ENCODE peak calls at places on chromosomes 16 and 17, in four cellular contexts. K is right cardiac atrium, J is mucosa of descending colon, N is AG09309. D is an unnamed sample.

GRCh38 chr17:81030726-81031570 is 4.0 kb upstream of the BAIAP2 start:
- DNase-seq in K (peak), J (peak), N (no peak), D (no peak)

GRCh38 chr16:9256196-9256595 is 164.8 kb downstream of the HAPSTR1 start:
- DNase-seq in K (peak), J (peak), N (no peak), D (no peak)

GRCh38 chr16:19406891-19407491 is 10.7 kb upstream of the TMC5 start:
- DNase-seq in K (no peak), J (no peak), N (no peak), D (no peak)

GRCh38 chr17:39626171-39626670 is 531 bp upstream of the PPP1R1B start:
- DNase-seq in K (no peak), J (no peak), N (no peak), D (no peak)

GRCh38 chr16:6574146-6574545 is 758.5 kb upstream of the RBFOX1 start:
- DNase-seq in K (no peak), J (no peak), N (no peak), D (no peak)

GRCh38 chr17:69802045-69802740 is 272.8 kb upstream of the KCNJ16 start:
- DNase-seq in K (no peak), J (no peak), N (no peak), D (no peak)

GRCh38 chr17:19440421-19440820 is 29.4 kb downstream of the RNF112 start:
- DNase-seq in K (no peak), J (no peak), N (no peak), D (no peak)

GRCh38 chr16:13896543-13897182 is 23.3 kb upstream of the ERCC4 start:
- DNase-seq in K (no peak), J (no peak), N (no peak), D (no peak)

GRCh38 chr17:76404976-76405563 is 20.7 kb downstream of the SPHK1 start:
- DNase-seq in K (peak), J (peak), N (no peak), D (no peak)

GRCh38 chr17:64449545-64449944 is 630 bp downstream of the MILR1 start:
- DNase-seq in K (no peak), J (no peak), N (no peak), D (no peak)

GRCh38 chr17:1786708-1787107 is 24.8 kb downstream of the SERPINF1 start:
- DNase-seq in K (peak), J (no peak), N (no peak), D (no peak)

GRCh38 chr16:30095166-30096078 is 591 bp downstream of the YPEL3 start:
- DNase-seq in K (peak), J (peak), N (no peak), D (no peak)

GRCh38 chr17:34236341-34236892 is 18.7 kb upstream of the CCL2 start:
- DNase-seq in K (no peak), J (no peak), N (no peak), D (no peak)

GRCh38 chr17:75738218-75738802 is 17.1 kb downstream of the ITGB4 start:
- DNase-seq in K (no peak), J (no peak), N (no peak), D (no peak)

GRCh38 chr17:28956112-28956511 is 4.8 kb upstream of the PHF12 start:
- DNase-seq in K (no peak), J (no peak), N (no peak), D (no peak)

GRCh38 chr16:9096416-9096952 is 5.0 kb downstream of the HAPSTR1 start:
- DNase-seq in K (no peak), J (no peak), N (no peak), D (no peak)

GRCh38 chr17:2705263-2705662 is 6.3 kb downstream of the CLUH start:
- DNase-seq in K (no peak), J (peak), N (no peak), D (peak)

GRCh38 chr17:78764871-78765270 is 17.2 kb downstream of the CYTH1 start:
- DNase-seq in K (no peak), J (no peak), N (no peak), D (no peak)

GRCh38 chr16:26993988-26994387 is 72.7 kb upstream of the C16orf82 start:
- DNase-seq in K (no peak), J (no peak), N (no peak), D (no peak)

GRCh38 chr16:720507-720989 is 398 bp upstream of the ANTKMT start:
- DNase-seq in K (no peak), J (peak), N (no peak), D (peak)

GRCh38 chr16:5761592-5761991 is 664.0 kb upstream of the EEF2KMT start:
- DNase-seq in K (no peak), J (no peak), N (no peak), D (no peak)

GRCh38 chr17:8161289-8162231 is 1.2 kb downstream of the VAMP2 start:
- DNase-seq in K (peak), J (no peak), N (no peak), D (no peak)

GRCh38 chr17:5254903-5255521 is 20.4 kb upstream of the SCIMP start:
- DNase-seq in K (no peak), J (no peak), N (no peak), D (no peak)

GRCh38 chr16:71172808-71173207 is 57.7 kb downstream of the HYDIN start:
- DNase-seq in K (no peak), J (no peak), N (no peak), D (no peak)

GRCh38 chr16:22674832-22675191 is 139.2 kb upstream of the HS3ST2 start:
- DNase-seq in K (peak), J (no peak), N (no peak), D (no peak)

GRCh38 chr16:24698314-24698713 is 31.1 kb upstream of the TNRC6A start:
- DNase-seq in K (no peak), J (no peak), N (no peak), D (no peak)

GRCh38 chr17:72797142-72797541 is 295.3 kb downstream of the SLC39A11 start:
- DNase-seq in K (no peak), J (no peak), N (no peak), D (no peak)

GRCh38 chr17:61393904-61394629 is 5.6 kb upstream of the TBX2 start:
- DNase-seq in K (no peak), J (no peak), N (no peak), D (no peak)

GRCh38 chr17:77909236-77909635 is 49.3 kb upstream of the TNRC6C start:
- DNase-seq in K (peak), J (no peak), N (no peak), D (no peak)

GRCh38 chr16:70746708-70747424 is 54.1 kb downstream of the VAC14 start:
- DNase-seq in K (peak), J (peak), N (peak), D (peak)

GRCh38 chr17:11671151-11671550 is 72.9 kb downstream of the DNAH9 start:
- DNase-seq in K (no peak), J (no peak), N (no peak), D (no peak)

GRCh38 chr16:49495596-49496355 is 122.2 kb downstream of the C16orf78 start:
- DNase-seq in K (no peak), J (no peak), N (no peak), D (no peak)

GRCh38 chr16:21646721-21647561 is 5.5 kb downstream of the IGSF6 start:
- DNase-seq in K (no peak), J (peak), N (no peak), D (no peak)

GRCh38 chr16:23148513-23149266 is 562 bp downstream of the USP31 start:
- DNase-seq in K (peak), J (peak), N (no peak), D (no peak)

GRCh38 chr16:69072640-69072974 is 32.8 kb upstream of the HAS3 start:
- DNase-seq in K (no peak), J (no peak), N (no peak), D (no peak)

DNA sequence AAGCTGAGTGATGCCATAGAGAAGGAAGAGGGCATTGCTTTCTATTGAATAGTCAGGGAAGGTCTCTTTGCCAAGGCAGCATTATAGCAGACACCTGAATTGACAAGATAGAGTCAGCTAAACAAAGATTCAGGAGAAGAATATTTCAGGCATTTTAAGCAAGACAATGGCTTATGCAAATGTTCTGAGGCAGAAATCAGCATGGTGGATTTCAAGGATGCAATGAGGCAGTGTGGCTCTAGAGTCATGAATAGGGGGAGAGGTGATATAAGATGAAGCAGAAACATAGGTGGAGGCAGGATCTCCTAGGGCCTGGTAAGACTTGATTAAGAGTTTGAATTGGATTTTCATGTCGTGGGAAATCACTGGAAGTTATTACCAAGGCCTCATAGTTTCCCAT is 139.3 kb upstream of the SALL1 start:
- DNase-seq in K (no peak), J (no peak), N (no peak), D (no peak)
- H3K4me3 ChIP-seq in K (no peak), J (no peak), N (no peak), D (no peak)

DNA sequence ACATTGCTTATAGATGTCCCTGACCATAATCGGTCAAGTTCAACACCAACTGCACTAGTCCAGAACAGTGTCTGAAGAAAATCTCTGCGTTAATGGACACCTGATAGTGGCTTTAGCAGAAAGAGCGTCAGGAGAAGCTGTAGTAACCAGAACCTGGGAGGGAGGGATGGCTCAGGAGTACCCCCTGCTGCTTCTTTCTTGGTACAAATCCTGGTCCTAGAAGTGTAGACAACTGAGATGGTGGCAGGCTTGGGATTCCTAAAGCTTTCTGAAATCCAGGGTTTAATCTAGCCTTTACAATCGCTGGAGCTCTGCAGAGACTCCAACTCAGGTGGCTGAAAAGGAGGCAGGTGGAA is 5.4 kb downstream of the MAP3K14 start:
- DNase-seq in K (no peak), J (no peak), N (no peak), D (no peak)
- H3K4me3 ChIP-seq in K (no peak), J (no peak), N (no peak), D (no peak)

DNA sequence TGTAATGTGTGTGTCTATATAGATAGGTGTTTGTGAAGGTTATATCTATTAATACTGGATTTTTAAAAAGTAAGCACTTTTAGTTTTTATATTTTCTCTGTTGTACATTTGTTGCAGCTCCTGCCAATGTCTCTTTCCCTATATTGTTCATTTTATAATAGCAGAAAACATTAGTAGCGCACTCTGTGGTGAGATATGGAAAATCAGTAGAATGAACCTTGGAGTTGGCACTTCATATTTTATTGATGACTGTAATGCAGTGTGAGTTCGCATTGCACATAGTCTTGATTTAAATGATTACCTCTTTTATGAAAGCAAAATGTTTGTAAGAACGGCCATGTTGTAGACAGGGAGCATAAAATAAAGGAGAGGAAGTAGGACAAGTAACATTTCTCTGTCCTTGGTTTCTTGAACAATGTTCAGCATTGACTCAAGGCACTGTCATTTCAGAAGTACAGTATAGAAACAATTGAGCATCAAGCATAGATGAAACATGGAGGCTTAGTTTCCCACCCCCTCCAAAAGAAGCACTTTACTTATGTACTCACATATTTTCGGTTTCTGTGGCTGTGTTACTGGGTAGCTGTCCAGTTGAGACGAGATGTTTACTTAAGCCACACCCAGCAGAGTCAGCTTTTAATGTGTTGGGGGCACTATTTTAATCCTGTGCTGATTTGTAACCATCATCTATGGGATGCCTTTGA is 74.0 kb downstream of the TANC2 start:
- DNase-seq in K (no peak), J (no peak), N (no peak), D (no peak)
- H3K4me3 ChIP-seq in K (peak), J (no peak), N (no peak), D (no peak)

DNA sequence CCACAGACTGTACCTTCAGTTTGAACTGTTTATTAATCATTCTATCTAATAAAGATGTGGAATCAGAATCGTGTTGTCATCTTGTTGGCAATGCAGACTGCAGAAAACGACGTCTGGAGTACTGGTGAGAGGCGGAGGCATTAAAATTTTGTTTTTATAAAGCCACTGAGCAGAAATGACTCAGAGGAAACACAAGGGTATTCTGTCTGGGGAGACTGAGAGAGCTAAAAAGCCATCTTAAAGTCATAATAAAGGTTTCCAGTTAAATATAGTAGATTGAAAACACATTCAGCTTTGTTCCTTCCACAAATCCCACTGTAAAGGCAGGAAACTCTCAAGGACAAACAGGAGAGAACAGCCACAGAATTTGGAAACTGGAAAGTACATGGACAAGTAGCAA is 74.2 kb downstream of the CPPED1 start:
- DNase-seq in K (no peak), J (no peak), N (peak), D (peak)
- H3K4me3 ChIP-seq in K (no peak), J (no peak), N (no peak), D (no peak)

GRCh38 chr16:15811778-15812750 is 44.8 kb downstream of the MYH11 start:
- DNase-seq in K (peak), J (no peak), N (peak), D (peak)
- H3K4me3 ChIP-seq in K (no peak), J (no peak), N (no peak), D (no peak)

GRCh38 chr16:67163164-67163902 is 1.2 kb upstream of the HSF4 start:
- DNase-seq in K (peak), J (peak), N (no peak), D (no peak)

GRCh38 chr16:67165121-67166034 is 833 bp downstream of the HSF4 start:
- DNase-seq in K (peak), J (no peak), N (no peak), D (no peak)

GRCh38 chr16:67166035-67166882 is 1.7 kb downstream of the HSF4 start:
- DNase-seq in K (peak), J (no peak), N (no peak), D (no peak)

GRCh38 chr16:67163903-67164558 is 514 bp upstream of the HSF4 start:
- DNase-seq in K (peak), J (no peak), N (no peak), D (no peak)

GRCh38 chr16:67164599-67165061 is at the start of gene HSF4:
- DNase-seq in K (peak), J (peak), N (no peak), D (no peak)
- H3K4me3 ChIP-seq in K (peak), J (no peak), N (no peak), D (peak)

GRCh38 chr16:86344586-86344871 is 165.8 kb upstream of the FOXF1 start:
- DNase-seq in K (no peak), J (no peak), N (no peak), D (no peak)

GRCh38 chr16:86343111-86343642 is 167.2 kb upstream of the FOXF1 start:
- DNase-seq in K (peak), J (peak), N (no peak), D (peak)

GRCh38 chr16:86344881-86345280 is 165.4 kb upstream of the FOXF1 start:
- DNase-seq in K (no peak), J (no peak), N (no peak), D (no peak)

GRCh38 chr16:86345521-86345920 is 164.8 kb upstream of the FOXF1 start:
- DNase-seq in K (no peak), J (no peak), N (no peak), D (no peak)

GRCh38 chr16:86343733-86344585 is 166.4 kb upstream of the FOXF1 start:
- DNase-seq in K (no peak), J (no peak), N (no peak), D (no peak)
- H3K4me3 ChIP-seq in K (no peak), J (no peak), N (no peak), D (peak)

DNA sequence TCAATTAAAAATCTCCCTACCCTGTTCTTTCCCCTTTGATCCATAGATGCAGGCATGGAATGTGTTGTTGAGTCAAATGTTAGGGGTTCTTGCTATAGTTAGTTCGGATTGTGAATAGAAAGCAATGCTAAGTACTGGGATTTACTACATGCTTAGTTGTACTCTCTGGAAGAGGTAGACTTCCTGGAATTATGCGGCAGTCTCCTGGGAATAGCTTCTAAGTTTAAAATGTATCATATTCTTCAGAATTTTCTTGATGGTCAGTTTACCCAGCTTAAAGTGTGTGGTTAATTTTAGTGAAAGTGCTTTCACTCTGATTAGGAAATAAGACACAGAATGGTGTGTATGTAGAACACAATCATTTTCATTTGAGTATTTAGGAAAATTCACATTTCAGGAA is 3.5 kb downstream of the CLTC start:
- DNase-seq in K (no peak), J (no peak), N (no peak), D (no peak)
- H3K4me3 ChIP-seq in K (peak), J (no peak), N (no peak), D (peak)

DNA sequence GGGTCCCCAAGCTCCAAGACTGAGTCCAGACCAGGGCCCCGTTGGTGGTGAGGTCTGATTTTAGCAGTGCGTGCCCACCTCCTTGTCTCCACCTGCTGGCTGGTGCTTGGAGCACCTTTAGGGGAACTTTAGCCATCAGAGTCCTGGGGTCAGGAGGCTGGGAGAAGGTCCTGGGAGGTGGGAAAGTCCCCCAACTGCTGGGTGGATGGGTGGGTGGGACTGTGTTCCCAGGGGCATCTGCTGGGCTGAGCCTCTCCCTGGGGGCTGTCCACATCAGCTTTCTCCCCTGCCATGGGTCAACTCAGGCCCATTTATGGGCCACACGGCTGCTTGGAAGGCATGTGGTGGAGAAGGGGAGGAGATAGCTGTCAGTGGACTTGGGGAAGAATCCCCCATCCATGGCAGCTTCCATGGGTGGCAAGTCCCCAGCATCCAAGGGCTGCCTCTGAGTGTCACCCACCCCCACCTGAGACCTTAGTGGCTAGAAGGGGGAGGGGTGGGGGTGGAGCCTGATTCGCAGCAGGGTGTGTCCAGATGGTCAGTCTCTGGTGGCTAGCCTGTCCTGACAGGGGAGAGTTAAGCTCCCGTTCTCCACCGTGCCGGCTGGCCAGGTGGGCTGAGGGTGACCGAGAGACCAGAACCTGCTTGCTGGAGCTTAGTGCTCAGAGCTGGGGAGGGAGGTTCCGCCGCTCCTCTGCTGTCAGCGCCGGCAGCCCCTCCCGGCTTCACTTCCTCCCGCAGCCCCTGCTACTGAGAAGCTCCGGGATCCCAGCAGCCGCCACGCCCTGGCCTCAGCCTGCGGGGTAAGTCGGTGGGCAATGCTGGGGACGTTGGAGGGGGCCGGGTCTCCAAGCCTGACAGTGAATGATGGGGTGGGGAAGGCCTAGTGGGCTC is at the start of gene TRPV2:
- DNase-seq in K (peak), J (peak), N (no peak), D (no peak)
- H3K4me3 ChIP-seq in K (peak), J (peak), N (no peak), D (peak)

D was measured in skeletal muscle cell.